ENCODE peak calls at places on chromosome 14, in eight cellular contexts. O is HS-27A; G is NCI-H69; I is left ventricle myocardium superior; N is WTC11; E is activated T-helper 1 cell treated with Interleukin-2 at 50 U/mL for 16 hours; Z is nephron progenitor cell; T is activated CD8-positive, alpha-beta memory T cell treated with anti-CD3 and anti-CD28 coated beads, Interleukin-2, amount 50 U/mL, for 48 hours. D is an unnamed sample.

GRCh38 chr14:68466491-68466977 is 326.3 kb downstream of the ZFP36L1 start:
- DNase-seq in E (no peak), G (no peak), I (no peak), Z (no peak), T (no peak), N (no peak), O (peak), D (no peak)

GRCh38 chr14:50092006-50092555 is 24.3 kb downstream of the VCPKMT start:
- DNase-seq in O (no peak), I (no peak), T (no peak), G (no peak), E (no peak), Z (no peak), N (no peak), D (no peak)

GRCh38 chr14:69845787-69846186 is 33.4 kb upstream of the SMOC1 start:
- DNase-seq in I (no peak), O (no peak), G (peak), N (no peak), Z (no peak), T (no peak), E (no peak), D (peak)

GRCh38 chr14:51473808-51474207 is 177.9 kb upstream of the FRMD6 start:
- DNase-seq in E (no peak), G (no peak), T (no peak), Z (no peak), N (no peak), I (no peak), O (no peak), D (no peak)

GRCh38 chr14:44962573-44963528 is 861 bp downstream of the TOGARAM1 start:
- DNase-seq in N (peak), E (no peak), I (peak), Z (peak), G (peak), T (peak), O (no peak), D (peak)

GRCh38 chr14:32414808-32415255 is 85.7 kb downstream of the AKAP6 start:
- DNase-seq in N (no peak), G (peak), O (no peak), E (no peak), T (no peak), I (no peak), Z (no peak), D (no peak)

GRCh38 chr14:70640938-70641547 is 673 bp upstream of the TTC9 start:
- DNase-seq in N (no peak), E (peak), G (peak), O (no peak), T (peak), I (no peak), Z (no peak), D (peak)

GRCh38 chr14:98503086-98503815 is 768.7 kb downstream of the BCL11B start:
- DNase-seq in G (no peak), N (no peak), E (no peak), T (no peak), Z (no peak), I (no peak), O (no peak), D (no peak)

GRCh38 chr14:61219256-61219655 is 61.9 kb downstream of the TMEM30B start:
- DNase-seq in E (no peak), Z (no peak), N (no peak), T (no peak), O (no peak), I (no peak), G (no peak), D (no peak)

GRCh38 chr14:97625512-97625911 is 828.3 kb downstream of the VRK1 start:
- DNase-seq in E (no peak), N (no peak), O (no peak), Z (no peak), G (peak), T (no peak), I (no peak), D (no peak)

GRCh38 chr14:64656986-64657385 is 47.2 kb upstream of the PLEKHG3 start:
- DNase-seq in I (no peak), E (no peak), O (no peak), Z (no peak), G (no peak), N (no peak), T (no peak), D (no peak)

GRCh38 chr14:93832665-93833064 is 44.4 kb upstream of the PRIMA1 start:
- DNase-seq in T (no peak), E (no peak), Z (no peak), N (no peak), O (no peak), G (peak), I (peak), D (no peak)

GRCh38 chr14:89493877-89494634 is 77.0 kb upstream of the FOXN3 start:
- DNase-seq in O (no peak), G (peak), I (no peak), N (no peak), Z (peak), E (no peak), T (no peak), D (no peak)

GRCh38 chr14:96626916-96627315 is 124.7 kb downstream of the PAPOLA start:
- DNase-seq in E (no peak), T (peak), I (no peak), G (no peak), N (no peak), O (no peak), Z (no peak), D (no peak)

GRCh38 chr14:72608391-72609204 is 285.3 kb downstream of the DPF3 start:
- DNase-seq in Z (no peak), N (no peak), T (peak), I (no peak), E (no peak), G (no peak), O (peak), D (no peak)

GRCh38 chr14:69879175-69880047 is at the start of gene SMOC1:
- DNase-seq in N (peak), Z (peak), G (peak), O (no peak), I (peak), E (no peak), T (no peak), D (peak)

GRCh38 chr14:100538566-100539318 is 48.5 kb downstream of the BEGAIN start:
- DNase-seq in N (no peak), E (no peak), G (no peak), O (no peak), Z (peak), I (peak), T (no peak), D (no peak)

GRCh38 chr14:70188292-70188607 is 501 bp downstream of the SLC8A3 start:
- DNase-seq in N (no peak), I (no peak), E (no peak), G (peak), T (peak), O (no peak), Z (no peak), D (peak)

GRCh38 chr14:75519826-75520692 is 2.2 kb upstream of the BATF start:
- DNase-seq in N (no peak), Z (no peak), T (no peak), I (no peak), E (no peak), O (no peak), G (no peak), D (peak)

GRCh38 chr14:22185191-22185590 is 403.8 kb downstream of the DAD1 start:
- DNase-seq in N (no peak), T (no peak), O (no peak), I (no peak), Z (no peak), G (no peak), E (no peak), D (no peak)

D was measured in SJCRH30.